ENCODE peak calls at places on chromosomes 12 and 14, in nine cellular contexts. H is activated naive CD8-positive, alpha-beta T cell treated with anti-CD3 and anti-CD28 coated beads, Interleukin-2, amount 50 U/mL, for 24 hours; G is dermis blood vessel endothelial cell; N is stimulated activated CD8-positive, alpha-beta memory T cell treated with anti-CD3 and anti-CD28 coated beads, Interleukin-7, amount 100 ng/mL, for 48 hours; L is NCI-H2171; A is foreskin keratinocyte; Y is GM19239; X is HTR-8/SVneo; U is retina. P is an unnamed sample.

GRCh38 chr14:55609681-55610080 is 29.7 kb downstream of the KTN1 start:
- DNase-seq in H (no peak), G (peak; percentile 57), N (no peak), L (no peak), A (no peak), Y (no peak), X (no peak), U (no peak), P (no peak)

GRCh38 chr12:108324678-108325358 is 14.3 kb downstream of the CMKLR1 start:
- DNase-seq in H (no peak), G (no peak), N (no peak), L (no peak), A (no peak), Y (no peak), X (no peak), U (no peak), P (no peak)

GRCh38 chr14:101824339-101824727 is 62.8 kb downstream of the PPP2R5C start:
- DNase-seq in H (no peak), G (no peak), N (no peak), L (no peak), A (no peak), Y (no peak), X (no peak), U (no peak), P (no peak)

GRCh38 chr14:32129124-32129523 is 52.0 kb downstream of the ARHGAP5 start:
- DNase-seq in H (no peak), G (no peak), N (no peak), L (no peak), A (peak; percentile 51), Y (no peak), X (peak; percentile 15), U (no peak), P (no peak)

GRCh38 chr12:89544027-89544426 is 18.2 kb upstream of the POC1B start:
- DNase-seq in H (no peak), G (no peak), N (no peak), L (no peak), A (no peak), Y (no peak), X (no peak), U (no peak), P (no peak)

GRCh38 chr14:59362533-59362932 is 102.6 kb downstream of the GPR135 start:
- DNase-seq in H (no peak), G (no peak), N (no peak), L (no peak), A (no peak), Y (no peak), X (no peak), U (no peak), P (no peak)

GRCh38 chr12:22340143-22340542 is 5.6 kb upstream of the ST8SIA1 start:
- DNase-seq in H (no peak), G (no peak), N (no peak), L (no peak), A (no peak), Y (no peak), X (no peak), U (no peak), P (no peak)

GRCh38 chr12:20602671-20603402 is 92.3 kb upstream of the SLCO1C1 start:
- DNase-seq in H (no peak), G (no peak), N (no peak), L (no peak), A (no peak), Y (no peak), X (no peak), U (no peak), P (peak; percentile 24)

GRCh38 chr14:103121846-103122577 is 1.2 kb upstream of the TNFAIP2 start:
- DNase-seq in H (no peak), G (peak; percentile 89), N (no peak), L (peak; percentile 100), A (no peak), Y (no peak), X (peak; percentile 78), U (peak; percentile 76), P (no peak)

GRCh38 chr14:49865431-49865859 is 12.9 kb upstream of the NEMF start:
- DNase-seq in H (peak; percentile 91), G (peak; percentile 84), N (peak; percentile 57), L (peak; percentile 69), A (no peak), Y (no peak), X (no peak), U (peak; percentile 76), P (no peak)

GRCh38 chr14:31339743-31340142 is 80.6 kb downstream of the HEATR5A start:
- DNase-seq in H (no peak), G (no peak), N (no peak), L (no peak), A (no peak), Y (no peak), X (no peak), U (no peak), P (no peak)

GRCh38 chr12:6532927-6533652 is 1.2 kb upstream of the GAPDH start:
- DNase-seq in H (peak; percentile 69), G (peak; percentile 54), N (no peak), L (peak; percentile 97), A (no peak), Y (no peak), X (peak; percentile 83), U (no peak), P (peak; percentile 68)

GRCh38 chr12:61302282-61302681 is 957.9 kb upstream of the USP15 start:
- DNase-seq in H (no peak), G (no peak), N (no peak), L (no peak), A (no peak), Y (no peak), X (no peak), U (no peak), P (no peak)

GRCh38 chr14:59086241-59086899 is 102.1 kb upstream of the DAAM1 start:
- DNase-seq in H (no peak), G (no peak), N (no peak), L (no peak), A (no peak), Y (no peak), X (no peak), U (no peak), P (no peak)

GRCh38 chr14:105419055-105419304 is 647 bp upstream of the MTA1 start:
- DNase-seq in H (no peak), G (no peak), N (no peak), L (no peak), A (no peak), Y (no peak), X (no peak), U (peak; percentile 50), P (no peak)

GRCh38 chr12:79098530-79098929 is 234.0 kb downstream of the SYT1 start:
- DNase-seq in H (no peak), G (no peak), N (no peak), L (peak; percentile 5), A (no peak), Y (no peak), X (no peak), U (no peak), P (no peak)

GRCh38 chr12:44582521-44582920 is 293.6 kb downstream of the NELL2 start:
- DNase-seq in H (no peak), G (no peak), N (no peak), L (no peak), A (no peak), Y (no peak), X (no peak), U (no peak), P (no peak)

GRCh38 chr14:45222485-45223262 is 30.3 kb downstream of the MIS18BP1 start:
- DNase-seq in H (no peak), G (no peak), N (no peak), L (no peak), A (no peak), Y (no peak), X (no peak), U (no peak), P (no peak)

GRCh38 chr14:96754845-96755184 is 42.4 kb upstream of the VRK1 start:
- DNase-seq in H (no peak), G (no peak), N (no peak), L (peak; percentile 99), A (no peak), Y (no peak), X (no peak), U (peak; percentile 73), P (no peak)

GRCh38 chr14:61456720-61457119 is 135.3 kb downstream of the PRKCH start:
- DNase-seq in H (peak; percentile 89), G (peak; percentile 88), N (no peak), L (peak; percentile 86), A (no peak), Y (peak; percentile 65), X (peak; percentile 99), U (peak; percentile 71), P (peak; percentile 57)

GRCh38 chr14:35388656-35389314 is 15.8 kb downstream of the NFKBIA start:
- DNase-seq in H (no peak), G (no peak), N (no peak), L (no peak), A (no peak), Y (no peak), X (no peak), U (no peak), P (no peak)

GRCh38 chr14:64891839-64892375 is 12.2 kb upstream of the SPTB start:
- DNase-seq in H (no peak), G (peak; percentile 78), N (no peak), L (peak; percentile 76), A (peak; percentile 19), Y (no peak), X (peak; percentile 88), U (peak; percentile 36), P (peak; percentile 41)

GRCh38 chr12:26798013-26798412 is 35.0 kb downstream of the ITPR2 start:
- DNase-seq in H (no peak), G (no peak), N (no peak), L (peak; percentile 36), A (peak; percentile 54), Y (no peak), X (peak; percentile 15), U (no peak), P (no peak)

GRCh38 chr12:113298861-113299545 is 35.9 kb downstream of the SLC8B1 start:
- DNase-seq in H (no peak), G (no peak), N (no peak), L (peak; percentile 92), A (no peak), Y (no peak), X (no peak), U (peak; percentile 39), P (no peak)

GRCh38 chr14:32779845-32780244 is 158.8 kb upstream of the NPAS3 start:
- DNase-seq in H (no peak), G (no peak), N (no peak), L (no peak), A (no peak), Y (no peak), X (no peak), U (no peak), P (no peak)

GRCh38 chr12:19799216-19799615 is 359.9 kb downstream of the AEBP2 start:
- DNase-seq in H (no peak), G (peak; percentile 49), N (no peak), L (no peak), A (no peak), Y (no peak), X (no peak), U (no peak), P (no peak)

GRCh38 chr12:12699345-12699744 is 3.4 kb upstream of the GPR19 start:
- DNase-seq in H (no peak), G (no peak), N (no peak), L (no peak), A (no peak), Y (no peak), X (no peak), U (no peak), P (no peak)

GRCh38 chr12:15088115-15088514 is 115.3 kb downstream of the PDE6H start:
- DNase-seq in H (no peak), G (no peak), N (no peak), L (no peak), A (no peak), Y (no peak), X (no peak), U (no peak), P (no peak)

GRCh38 chr12:45298721-45299120 is 82.8 kb downstream of the ANO6 start:
- DNase-seq in H (no peak), G (peak; percentile 22), N (no peak), L (no peak), A (no peak), Y (no peak), X (no peak), U (no peak), P (no peak)